ENCODE peak calls at places on chromosomes 2 and 18, in seven cellular contexts. One of them, this sample, is unnamed.

GRCh38 chr2:168641636-168642035 is 160.8 kb upstream of the NOSTRIN start:
- DNase-seq in GF-D8: no peak
- DNase-seq in nephron progenitor cell: no peak
- DNase-seq in stimulated activated CD4-positive, alpha-beta T cell treated with anti-CD3 and anti-CD28 coated beads, Interleukin-1b, Interleukin-23, amount 100 ng/mL, for 24 hours: no peak
- DNase-seq in activated T-cell treated with anti-CD3 and anti-CD28 coated beads for 24 hours: no peak
- DNase-seq in stimulated activated CD8-positive, alpha-beta memory T cell treated with anti-CD3 and anti-CD28 coated beads, Interleukin-12 subunit alpha, Interleukin-12 subunit beta, amount 100 ng/mL, for 1 hour: no peak
- DNase-seq in KBM-7: no peak
- DNase-seq in this sample: no peak

GRCh38 chr2:5074738-5075137 is 617.4 kb upstream of the SOX11 start:
- DNase-seq in stimulated activated CD8-positive, alpha-beta memory T cell treated with anti-CD3 and anti-CD28 coated beads, Interleukin-12 subunit alpha, Interleukin-12 subunit beta, amount 100 ng/mL, for 1 hour: no peak
- DNase-seq in activated T-cell treated with anti-CD3 and anti-CD28 coated beads for 24 hours: no peak
- DNase-seq in KBM-7: no peak
- DNase-seq in GF-D8: no peak
- DNase-seq in stimulated activated CD4-positive, alpha-beta T cell treated with anti-CD3 and anti-CD28 coated beads, Interleukin-1b, Interleukin-23, amount 100 ng/mL, for 24 hours: no peak
- DNase-seq in nephron progenitor cell: no peak
- DNase-seq in this sample: no peak

GRCh38 chr2:22904126-22904684 is 480.8 kb upstream of the KLHL29 start:
- DNase-seq in GF-D8: no peak
- DNase-seq in stimulated activated CD8-positive, alpha-beta memory T cell treated with anti-CD3 and anti-CD28 coated beads, Interleukin-12 subunit alpha, Interleukin-12 subunit beta, amount 100 ng/mL, for 1 hour: no peak
- DNase-seq in activated T-cell treated with anti-CD3 and anti-CD28 coated beads for 24 hours: no peak
- DNase-seq in stimulated activated CD4-positive, alpha-beta T cell treated with anti-CD3 and anti-CD28 coated beads, Interleukin-1b, Interleukin-23, amount 100 ng/mL, for 24 hours: no peak
- DNase-seq in KBM-7: peak
- DNase-seq in nephron progenitor cell: peak
- DNase-seq in this sample: peak

GRCh38 chr2:75751360-75751759 is 40.6 kb upstream of the GCFC2 start:
- DNase-seq in activated T-cell treated with anti-CD3 and anti-CD28 coated beads for 24 hours: no peak
- DNase-seq in stimulated activated CD8-positive, alpha-beta memory T cell treated with anti-CD3 and anti-CD28 coated beads, Interleukin-12 subunit alpha, Interleukin-12 subunit beta, amount 100 ng/mL, for 1 hour: no peak
- DNase-seq in nephron progenitor cell: no peak
- DNase-seq in GF-D8: no peak
- DNase-seq in stimulated activated CD4-positive, alpha-beta T cell treated with anti-CD3 and anti-CD28 coated beads, Interleukin-1b, Interleukin-23, amount 100 ng/mL, for 24 hours: no peak
- DNase-seq in KBM-7: no peak
- DNase-seq in this sample: no peak

GRCh38 chr2:229243880-229244560 is 27.1 kb downstream of the PID1 start:
- DNase-seq in stimulated activated CD8-positive, alpha-beta memory T cell treated with anti-CD3 and anti-CD28 coated beads, Interleukin-12 subunit alpha, Interleukin-12 subunit beta, amount 100 ng/mL, for 1 hour: no peak
- DNase-seq in KBM-7: no peak
- DNase-seq in stimulated activated CD4-positive, alpha-beta T cell treated with anti-CD3 and anti-CD28 coated beads, Interleukin-1b, Interleukin-23, amount 100 ng/mL, for 24 hours: no peak
- DNase-seq in GF-D8: no peak
- DNase-seq in nephron progenitor cell: no peak
- DNase-seq in activated T-cell treated with anti-CD3 and anti-CD28 coated beads for 24 hours: no peak
- DNase-seq in this sample: no peak

GRCh38 chr2:201127570-201127969 is 11.6 kb downstream of the CFLAR start:
- DNase-seq in GF-D8: no peak
- DNase-seq in stimulated activated CD8-positive, alpha-beta memory T cell treated with anti-CD3 and anti-CD28 coated beads, Interleukin-12 subunit alpha, Interleukin-12 subunit beta, amount 100 ng/mL, for 1 hour: peak
- DNase-seq in activated T-cell treated with anti-CD3 and anti-CD28 coated beads for 24 hours: peak
- DNase-seq in stimulated activated CD4-positive, alpha-beta T cell treated with anti-CD3 and anti-CD28 coated beads, Interleukin-1b, Interleukin-23, amount 100 ng/mL, for 24 hours: no peak
- DNase-seq in KBM-7: no peak
- DNase-seq in nephron progenitor cell: no peak
- DNase-seq in this sample: no peak

GRCh38 chr2:205237524-205237923 is 444.8 kb upstream of the NRP2 start:
- DNase-seq in GF-D8: no peak
- DNase-seq in activated T-cell treated with anti-CD3 and anti-CD28 coated beads for 24 hours: no peak
- DNase-seq in KBM-7: no peak
- DNase-seq in stimulated activated CD4-positive, alpha-beta T cell treated with anti-CD3 and anti-CD28 coated beads, Interleukin-1b, Interleukin-23, amount 100 ng/mL, for 24 hours: no peak
- DNase-seq in stimulated activated CD8-positive, alpha-beta memory T cell treated with anti-CD3 and anti-CD28 coated beads, Interleukin-12 subunit alpha, Interleukin-12 subunit beta, amount 100 ng/mL, for 1 hour: no peak
- DNase-seq in nephron progenitor cell: no peak
- DNase-seq in this sample: no peak

GRCh38 chr2:234289789-234290188 is 207.1 kb downstream of the ARL4C start:
- DNase-seq in stimulated activated CD8-positive, alpha-beta memory T cell treated with anti-CD3 and anti-CD28 coated beads, Interleukin-12 subunit alpha, Interleukin-12 subunit beta, amount 100 ng/mL, for 1 hour: no peak
- DNase-seq in KBM-7: no peak
- DNase-seq in stimulated activated CD4-positive, alpha-beta T cell treated with anti-CD3 and anti-CD28 coated beads, Interleukin-1b, Interleukin-23, amount 100 ng/mL, for 24 hours: no peak
- DNase-seq in nephron progenitor cell: no peak
- DNase-seq in GF-D8: no peak
- DNase-seq in activated T-cell treated with anti-CD3 and anti-CD28 coated beads for 24 hours: peak
- DNase-seq in this sample: no peak

GRCh38 chr2:171100370-171100769 is 60.3 kb downstream of the TLK1 start:
- DNase-seq in stimulated activated CD8-positive, alpha-beta memory T cell treated with anti-CD3 and anti-CD28 coated beads, Interleukin-12 subunit alpha, Interleukin-12 subunit beta, amount 100 ng/mL, for 1 hour: no peak
- DNase-seq in activated T-cell treated with anti-CD3 and anti-CD28 coated beads for 24 hours: no peak
- DNase-seq in GF-D8: no peak
- DNase-seq in nephron progenitor cell: no peak
- DNase-seq in stimulated activated CD4-positive, alpha-beta T cell treated with anti-CD3 and anti-CD28 coated beads, Interleukin-1b, Interleukin-23, amount 100 ng/mL, for 24 hours: no peak
- DNase-seq in KBM-7: no peak
- DNase-seq in this sample: no peak

GRCh38 chr18:58669731-58670379 is 1.4 kb upstream of the MALT1 start:
- DNase-seq in nephron progenitor cell: no peak
- DNase-seq in GF-D8: peak
- DNase-seq in activated T-cell treated with anti-CD3 and anti-CD28 coated beads for 24 hours: no peak
- DNase-seq in stimulated activated CD8-positive, alpha-beta memory T cell treated with anti-CD3 and anti-CD28 coated beads, Interleukin-12 subunit alpha, Interleukin-12 subunit beta, amount 100 ng/mL, for 1 hour: no peak
- DNase-seq in stimulated activated CD4-positive, alpha-beta T cell treated with anti-CD3 and anti-CD28 coated beads, Interleukin-1b, Interleukin-23, amount 100 ng/mL, for 24 hours: no peak
- DNase-seq in KBM-7: no peak
- DNase-seq in this sample: no peak

GRCh38 chr2:170695546-170695925 is 19.6 kb upstream of the SP5 start:
- DNase-seq in GF-D8: no peak
- DNase-seq in KBM-7: no peak
- DNase-seq in nephron progenitor cell: no peak
- DNase-seq in stimulated activated CD8-positive, alpha-beta memory T cell treated with anti-CD3 and anti-CD28 coated beads, Interleukin-12 subunit alpha, Interleukin-12 subunit beta, amount 100 ng/mL, for 1 hour: no peak
- DNase-seq in activated T-cell treated with anti-CD3 and anti-CD28 coated beads for 24 hours: no peak
- DNase-seq in stimulated activated CD4-positive, alpha-beta T cell treated with anti-CD3 and anti-CD28 coated beads, Interleukin-1b, Interleukin-23, amount 100 ng/mL, for 24 hours: no peak
- DNase-seq in this sample: no peak

GRCh38 chr2:8312861-8313768 is 368.7 kb upstream of the ID2 start:
- DNase-seq in stimulated activated CD4-positive, alpha-beta T cell treated with anti-CD3 and anti-CD28 coated beads, Interleukin-1b, Interleukin-23, amount 100 ng/mL, for 24 hours: no peak
- DNase-seq in stimulated activated CD8-positive, alpha-beta memory T cell treated with anti-CD3 and anti-CD28 coated beads, Interleukin-12 subunit alpha, Interleukin-12 subunit beta, amount 100 ng/mL, for 1 hour: no peak
- DNase-seq in KBM-7: peak
- DNase-seq in nephron progenitor cell: no peak
- DNase-seq in GF-D8: no peak
- DNase-seq in activated T-cell treated with anti-CD3 and anti-CD28 coated beads for 24 hours: no peak
- DNase-seq in this sample: peak

GRCh38 chr2:36322108-36322507 is 33.5 kb upstream of the CRIM1 start:
- DNase-seq in nephron progenitor cell: no peak
- DNase-seq in stimulated activated CD4-positive, alpha-beta T cell treated with anti-CD3 and anti-CD28 coated beads, Interleukin-1b, Interleukin-23, amount 100 ng/mL, for 24 hours: no peak
- DNase-seq in activated T-cell treated with anti-CD3 and anti-CD28 coated beads for 24 hours: no peak
- DNase-seq in stimulated activated CD8-positive, alpha-beta memory T cell treated with anti-CD3 and anti-CD28 coated beads, Interleukin-12 subunit alpha, Interleukin-12 subunit beta, amount 100 ng/mL, for 1 hour: no peak
- DNase-seq in KBM-7: no peak
- DNase-seq in GF-D8: no peak
- DNase-seq in this sample: peak

GRCh38 chr18:2223859-2224258 is 347.4 kb downstream of the METTL4 start:
- DNase-seq in KBM-7: peak
- DNase-seq in stimulated activated CD4-positive, alpha-beta T cell treated with anti-CD3 and anti-CD28 coated beads, Interleukin-1b, Interleukin-23, amount 100 ng/mL, for 24 hours: no peak
- DNase-seq in activated T-cell treated with anti-CD3 and anti-CD28 coated beads for 24 hours: no peak
- DNase-seq in nephron progenitor cell: peak
- DNase-seq in GF-D8: peak
- DNase-seq in stimulated activated CD8-positive, alpha-beta memory T cell treated with anti-CD3 and anti-CD28 coated beads, Interleukin-12 subunit alpha, Interleukin-12 subunit beta, amount 100 ng/mL, for 1 hour: no peak
- DNase-seq in this sample: no peak

GRCh38 chr2:19623488-19623887 is 265.1 kb upstream of the OSR1 start:
- DNase-seq in KBM-7: no peak
- DNase-seq in stimulated activated CD4-positive, alpha-beta T cell treated with anti-CD3 and anti-CD28 coated beads, Interleukin-1b, Interleukin-23, amount 100 ng/mL, for 24 hours: no peak
- DNase-seq in activated T-cell treated with anti-CD3 and anti-CD28 coated beads for 24 hours: no peak
- DNase-seq in nephron progenitor cell: no peak
- DNase-seq in stimulated activated CD8-positive, alpha-beta memory T cell treated with anti-CD3 and anti-CD28 coated beads, Interleukin-12 subunit alpha, Interleukin-12 subunit beta, amount 100 ng/mL, for 1 hour: no peak
- DNase-seq in GF-D8: no peak
- DNase-seq in this sample: no peak

GRCh38 chr2:152223997-152224396 is 48.4 kb upstream of the STAM2 start:
- DNase-seq in stimulated activated CD4-positive, alpha-beta T cell treated with anti-CD3 and anti-CD28 coated beads, Interleukin-1b, Interleukin-23, amount 100 ng/mL, for 24 hours: no peak
- DNase-seq in nephron progenitor cell: no peak
- DNase-seq in GF-D8: no peak
- DNase-seq in stimulated activated CD8-positive, alpha-beta memory T cell treated with anti-CD3 and anti-CD28 coated beads, Interleukin-12 subunit alpha, Interleukin-12 subunit beta, amount 100 ng/mL, for 1 hour: no peak
- DNase-seq in KBM-7: no peak
- DNase-seq in activated T-cell treated with anti-CD3 and anti-CD28 coated beads for 24 hours: no peak
- DNase-seq in this sample: no peak

GRCh38 chr2:63048367-63049171 is 2.1 kb upstream of the OTX1 start:
- DNase-seq in stimulated activated CD8-positive, alpha-beta memory T cell treated with anti-CD3 and anti-CD28 coated beads, Interleukin-12 subunit alpha, Interleukin-12 subunit beta, amount 100 ng/mL, for 1 hour: no peak
- DNase-seq in nephron progenitor cell: peak
- DNase-seq in stimulated activated CD4-positive, alpha-beta T cell treated with anti-CD3 and anti-CD28 coated beads, Interleukin-1b, Interleukin-23, amount 100 ng/mL, for 24 hours: no peak
- DNase-seq in activated T-cell treated with anti-CD3 and anti-CD28 coated beads for 24 hours: no peak
- DNase-seq in GF-D8: no peak
- DNase-seq in KBM-7: no peak
- DNase-seq in this sample: no peak

GRCh38 chr2:179336782-179337534 is 72.3 kb upstream of the SESTD1 start:
- DNase-seq in stimulated activated CD8-positive, alpha-beta memory T cell treated with anti-CD3 and anti-CD28 coated beads, Interleukin-12 subunit alpha, Interleukin-12 subunit beta, amount 100 ng/mL, for 1 hour: no peak
- DNase-seq in KBM-7: no peak
- DNase-seq in stimulated activated CD4-positive, alpha-beta T cell treated with anti-CD3 and anti-CD28 coated beads, Interleukin-1b, Interleukin-23, amount 100 ng/mL, for 24 hours: no peak
- DNase-seq in activated T-cell treated with anti-CD3 and anti-CD28 coated beads for 24 hours: no peak
- DNase-seq in GF-D8: no peak
- DNase-seq in nephron progenitor cell: no peak
- DNase-seq in this sample: no peak

GRCh38 chr2:219178377-219179175 is 501 bp downstream of the RETREG2 start:
- DNase-seq in stimulated activated CD8-positive, alpha-beta memory T cell treated with anti-CD3 and anti-CD28 coated beads, Interleukin-12 subunit alpha, Interleukin-12 subunit beta, amount 100 ng/mL, for 1 hour: no peak
- DNase-seq in KBM-7: peak
- DNase-seq in GF-D8: no peak
- DNase-seq in stimulated activated CD4-positive, alpha-beta T cell treated with anti-CD3 and anti-CD28 coated beads, Interleukin-1b, Interleukin-23, amount 100 ng/mL, for 24 hours: no peak
- DNase-seq in activated T-cell treated with anti-CD3 and anti-CD28 coated beads for 24 hours: peak
- DNase-seq in nephron progenitor cell: peak
- DNase-seq in this sample: no peak

GRCh38 chr2:11521730-11522129 is 12.1 kb upstream of the GREB1 start:
- DNase-seq in nephron progenitor cell: no peak
- DNase-seq in stimulated activated CD8-positive, alpha-beta memory T cell treated with anti-CD3 and anti-CD28 coated beads, Interleukin-12 subunit alpha, Interleukin-12 subunit beta, amount 100 ng/mL, for 1 hour: no peak
- DNase-seq in stimulated activated CD4-positive, alpha-beta T cell treated with anti-CD3 and anti-CD28 coated beads, Interleukin-1b, Interleukin-23, amount 100 ng/mL, for 24 hours: no peak
- DNase-seq in GF-D8: no peak
- DNase-seq in activated T-cell treated with anti-CD3 and anti-CD28 coated beads for 24 hours: no peak
- DNase-seq in KBM-7: no peak
- DNase-seq in this sample: no peak

GRCh38 chr2:174344716-174345472 is 10.1 kb downstream of the SP9 start:
- DNase-seq in KBM-7: peak
- DNase-seq in stimulated activated CD4-positive, alpha-beta T cell treated with anti-CD3 and anti-CD28 coated beads, Interleukin-1b, Interleukin-23, amount 100 ng/mL, for 24 hours: no peak
- DNase-seq in stimulated activated CD8-positive, alpha-beta memory T cell treated with anti-CD3 and anti-CD28 coated beads, Interleukin-12 subunit alpha, Interleukin-12 subunit beta, amount 100 ng/mL, for 1 hour: no peak
- DNase-seq in nephron progenitor cell: peak
- DNase-seq in GF-D8: no peak
- DNase-seq in activated T-cell treated with anti-CD3 and anti-CD28 coated beads for 24 hours: no peak
- DNase-seq in this sample: no peak

GRCh38 chr2:12167525-12168317 is 421.3 kb downstream of the LPIN1 start:
- DNase-seq in KBM-7: no peak
- DNase-seq in GF-D8: no peak
- DNase-seq in stimulated activated CD4-positive, alpha-beta T cell treated with anti-CD3 and anti-CD28 coated beads, Interleukin-1b, Interleukin-23, amount 100 ng/mL, for 24 hours: no peak
- DNase-seq in activated T-cell treated with anti-CD3 and anti-CD28 coated beads for 24 hours: no peak
- DNase-seq in nephron progenitor cell: peak
- DNase-seq in stimulated activated CD8-positive, alpha-beta memory T cell treated with anti-CD3 and anti-CD28 coated beads, Interleukin-12 subunit alpha, Interleukin-12 subunit beta, amount 100 ng/mL, for 1 hour: no peak
- DNase-seq in this sample: no peak

GRCh38 chr2:237435844-237436590 is 22.1 kb upstream of the COL6A3 start:
- DNase-seq in stimulated activated CD4-positive, alpha-beta T cell treated with anti-CD3 and anti-CD28 coated beads, Interleukin-1b, Interleukin-23, amount 100 ng/mL, for 24 hours: no peak
- DNase-seq in activated T-cell treated with anti-CD3 and anti-CD28 coated beads for 24 hours: no peak
- DNase-seq in stimulated activated CD8-positive, alpha-beta memory T cell treated with anti-CD3 and anti-CD28 coated beads, Interleukin-12 subunit alpha, Interleukin-12 subunit beta, amount 100 ng/mL, for 1 hour: no peak
- DNase-seq in nephron progenitor cell: no peak
- DNase-seq in GF-D8: no peak
- DNase-seq in KBM-7: no peak
- DNase-seq in this sample: no peak

GRCh38 chr2:24834733-24835395 is 41.6 kb downstream of the CENPO start:
- DNase-seq in activated T-cell treated with anti-CD3 and anti-CD28 coated beads for 24 hours: no peak
- DNase-seq in stimulated activated CD4-positive, alpha-beta T cell treated with anti-CD3 and anti-CD28 coated beads, Interleukin-1b, Interleukin-23, amount 100 ng/mL, for 24 hours: no peak
- DNase-seq in stimulated activated CD8-positive, alpha-beta memory T cell treated with anti-CD3 and anti-CD28 coated beads, Interleukin-12 subunit alpha, Interleukin-12 subunit beta, amount 100 ng/mL, for 1 hour: no peak
- DNase-seq in KBM-7: no peak
- DNase-seq in nephron progenitor cell: no peak
- DNase-seq in GF-D8: no peak
- DNase-seq in this sample: no peak

GRCh38 chr2:162372818-162373217 is 28.9 kb downstream of the GCA start:
- DNase-seq in KBM-7: no peak
- DNase-seq in activated T-cell treated with anti-CD3 and anti-CD28 coated beads for 24 hours: no peak
- DNase-seq in nephron progenitor cell: no peak
- DNase-seq in stimulated activated CD4-positive, alpha-beta T cell treated with anti-CD3 and anti-CD28 coated beads, Interleukin-1b, Interleukin-23, amount 100 ng/mL, for 24 hours: no peak
- DNase-seq in stimulated activated CD8-positive, alpha-beta memory T cell treated with anti-CD3 and anti-CD28 coated beads, Interleukin-12 subunit alpha, Interleukin-12 subunit beta, amount 100 ng/mL, for 1 hour: no peak
- DNase-seq in GF-D8: no peak
- DNase-seq in this sample: no peak

GRCh38 chr18:28594034-28594433 is 417.1 kb upstream of the CDH2 start:
- DNase-seq in KBM-7: no peak
- DNase-seq in activated T-cell treated with anti-CD3 and anti-CD28 coated beads for 24 hours: no peak
- DNase-seq in stimulated activated CD8-positive, alpha-beta memory T cell treated with anti-CD3 and anti-CD28 coated beads, Interleukin-12 subunit alpha, Interleukin-12 subunit beta, amount 100 ng/mL, for 1 hour: no peak
- DNase-seq in GF-D8: no peak
- DNase-seq in stimulated activated CD4-positive, alpha-beta T cell treated with anti-CD3 and anti-CD28 coated beads, Interleukin-1b, Interleukin-23, amount 100 ng/mL, for 24 hours: no peak
- DNase-seq in nephron progenitor cell: no peak
- DNase-seq in this sample: no peak

GRCh38 chr2:202203348-202203747 is 35.0 kb downstream of the SUMO1 start:
- DNase-seq in stimulated activated CD4-positive, alpha-beta T cell treated with anti-CD3 and anti-CD28 coated beads, Interleukin-1b, Interleukin-23, amount 100 ng/mL, for 24 hours: no peak
- DNase-seq in nephron progenitor cell: no peak
- DNase-seq in activated T-cell treated with anti-CD3 and anti-CD28 coated beads for 24 hours: no peak
- DNase-seq in KBM-7: no peak
- DNase-seq in stimulated activated CD8-positive, alpha-beta memory T cell treated with anti-CD3 and anti-CD28 coated beads, Interleukin-12 subunit alpha, Interleukin-12 subunit beta, amount 100 ng/mL, for 1 hour: no peak
- DNase-seq in GF-D8: no peak
- DNase-seq in this sample: no peak

GRCh38 chr18:36314754-36315153 is 17.2 kb downstream of the FHOD3 start:
- DNase-seq in nephron progenitor cell: no peak
- DNase-seq in GF-D8: no peak
- DNase-seq in activated T-cell treated with anti-CD3 and anti-CD28 coated beads for 24 hours: no peak
- DNase-seq in KBM-7: no peak
- DNase-seq in stimulated activated CD8-positive, alpha-beta memory T cell treated with anti-CD3 and anti-CD28 coated beads, Interleukin-12 subunit alpha, Interleukin-12 subunit beta, amount 100 ng/mL, for 1 hour: no peak
- DNase-seq in stimulated activated CD4-positive, alpha-beta T cell treated with anti-CD3 and anti-CD28 coated beads, Interleukin-1b, Interleukin-23, amount 100 ng/mL, for 24 hours: no peak
- DNase-seq in this sample: no peak

GRCh38 chr2:30990736-30991135 is 147.5 kb downstream of the GALNT14 start:
- DNase-seq in GF-D8: no peak
- DNase-seq in activated T-cell treated with anti-CD3 and anti-CD28 coated beads for 24 hours: no peak
- DNase-seq in nephron progenitor cell: no peak
- DNase-seq in KBM-7: no peak
- DNase-seq in stimulated activated CD4-positive, alpha-beta T cell treated with anti-CD3 and anti-CD28 coated beads, Interleukin-1b, Interleukin-23, amount 100 ng/mL, for 24 hours: no peak
- DNase-seq in stimulated activated CD8-positive, alpha-beta memory T cell treated with anti-CD3 and anti-CD28 coated beads, Interleukin-12 subunit alpha, Interleukin-12 subunit beta, amount 100 ng/mL, for 1 hour: no peak
- DNase-seq in this sample: no peak

GRCh38 chr18:73235491-73235890 is 367.7 kb upstream of the NETO1 start:
- DNase-seq in nephron progenitor cell: no peak
- DNase-seq in GF-D8: no peak
- DNase-seq in KBM-7: no peak
- DNase-seq in activated T-cell treated with anti-CD3 and anti-CD28 coated beads for 24 hours: no peak
- DNase-seq in stimulated activated CD4-positive, alpha-beta T cell treated with anti-CD3 and anti-CD28 coated beads, Interleukin-1b, Interleukin-23, amount 100 ng/mL, for 24 hours: no peak
- DNase-seq in stimulated activated CD8-positive, alpha-beta memory T cell treated with anti-CD3 and anti-CD28 coated beads, Interleukin-12 subunit alpha, Interleukin-12 subunit beta, amount 100 ng/mL, for 1 hour: no peak
- DNase-seq in this sample: no peak

GRCh38 chr18:47906408-47906807 is 24.1 kb downstream of the SMAD2 start:
- DNase-seq in activated T-cell treated with anti-CD3 and anti-CD28 coated beads for 24 hours: no peak
- DNase-seq in stimulated activated CD8-positive, alpha-beta memory T cell treated with anti-CD3 and anti-CD28 coated beads, Interleukin-12 subunit alpha, Interleukin-12 subunit beta, amount 100 ng/mL, for 1 hour: no peak
- DNase-seq in stimulated activated CD4-positive, alpha-beta T cell treated with anti-CD3 and anti-CD28 coated beads, Interleukin-1b, Interleukin-23, amount 100 ng/mL, for 24 hours: no peak
- DNase-seq in nephron progenitor cell: no peak
- DNase-seq in GF-D8: no peak
- DNase-seq in KBM-7: no peak
- DNase-seq in this sample: no peak

GRCh38 chr2:157509755-157510154 is 65.9 kb upstream of the CYTIP start:
- DNase-seq in stimulated activated CD8-positive, alpha-beta memory T cell treated with anti-CD3 and anti-CD28 coated beads, Interleukin-12 subunit alpha, Interleukin-12 subunit beta, amount 100 ng/mL, for 1 hour: no peak
- DNase-seq in GF-D8: no peak
- DNase-seq in nephron progenitor cell: no peak
- DNase-seq in activated T-cell treated with anti-CD3 and anti-CD28 coated beads for 24 hours: no peak
- DNase-seq in stimulated activated CD4-positive, alpha-beta T cell treated with anti-CD3 and anti-CD28 coated beads, Interleukin-1b, Interleukin-23, amount 100 ng/mL, for 24 hours: no peak
- DNase-seq in KBM-7: no peak
- DNase-seq in this sample: no peak

GRCh38 chr2:127093648-127094210 is 13.2 kb downstream of the BIN1 start:
- DNase-seq in stimulated activated CD8-positive, alpha-beta memory T cell treated with anti-CD3 and anti-CD28 coated beads, Interleukin-12 subunit alpha, Interleukin-12 subunit beta, amount 100 ng/mL, for 1 hour: no peak
- DNase-seq in KBM-7: no peak
- DNase-seq in stimulated activated CD4-positive, alpha-beta T cell treated with anti-CD3 and anti-CD28 coated beads, Interleukin-1b, Interleukin-23, amount 100 ng/mL, for 24 hours: no peak
- DNase-seq in activated T-cell treated with anti-CD3 and anti-CD28 coated beads for 24 hours: no peak
- DNase-seq in GF-D8: no peak
- DNase-seq in nephron progenitor cell: no peak
- DNase-seq in this sample: no peak

GRCh38 chr2:8761529-8762164 is 75.8 kb downstream of the KIDINS220 start:
- DNase-seq in stimulated activated CD8-positive, alpha-beta memory T cell treated with anti-CD3 and anti-CD28 coated beads, Interleukin-12 subunit alpha, Interleukin-12 subunit beta, amount 100 ng/mL, for 1 hour: no peak
- DNase-seq in stimulated activated CD4-positive, alpha-beta T cell treated with anti-CD3 and anti-CD28 coated beads, Interleukin-1b, Interleukin-23, amount 100 ng/mL, for 24 hours: no peak
- DNase-seq in activated T-cell treated with anti-CD3 and anti-CD28 coated beads for 24 hours: no peak
- DNase-seq in GF-D8: peak
- DNase-seq in KBM-7: peak
- DNase-seq in nephron progenitor cell: no peak
- DNase-seq in this sample: peak

GRCh38 chr2:99722726-99723125 is 232.9 kb upstream of the REV1 start:
- DNase-seq in KBM-7: no peak
- DNase-seq in nephron progenitor cell: no peak
- DNase-seq in activated T-cell treated with anti-CD3 and anti-CD28 coated beads for 24 hours: no peak
- DNase-seq in stimulated activated CD4-positive, alpha-beta T cell treated with anti-CD3 and anti-CD28 coated beads, Interleukin-1b, Interleukin-23, amount 100 ng/mL, for 24 hours: no peak
- DNase-seq in stimulated activated CD8-positive, alpha-beta memory T cell treated with anti-CD3 and anti-CD28 coated beads, Interleukin-12 subunit alpha, Interleukin-12 subunit beta, amount 100 ng/mL, for 1 hour: no peak
- DNase-seq in GF-D8: no peak
- DNase-seq in this sample: no peak

GRCh38 chr18:52275817-52276216 is 64.2 kb upstream of the DCC start:
- DNase-seq in nephron progenitor cell: no peak
- DNase-seq in GF-D8: no peak
- DNase-seq in activated T-cell treated with anti-CD3 and anti-CD28 coated beads for 24 hours: no peak
- DNase-seq in KBM-7: no peak
- DNase-seq in stimulated activated CD8-positive, alpha-beta memory T cell treated with anti-CD3 and anti-CD28 coated beads, Interleukin-12 subunit alpha, Interleukin-12 subunit beta, amount 100 ng/mL, for 1 hour: no peak
- DNase-seq in stimulated activated CD4-positive, alpha-beta T cell treated with anti-CD3 and anti-CD28 coated beads, Interleukin-1b, Interleukin-23, amount 100 ng/mL, for 24 hours: no peak
- DNase-seq in this sample: no peak

This sample was measured in NT2/D1.